ENCODE peak calls at places on chromosomes 4 and X, in four cellular contexts. A is psoas muscle; W is activated naive CD4-positive, alpha-beta T cell treated with anti-CD3 and anti-CD28 coated beads, Interleukin-2, amount 50 U/mL, for 72 hours; V is putamen. E is an unnamed sample.

GRCh38 chrX:19543951-19544359 is 28.6 kb upstream of the MAP3K15 start:
- DNase-seq in A (no peak), W (no peak), V (no peak), E (no peak)

GRCh38 chr4:76898949-76899640 is 1.2 kb upstream of the SOWAHB start:
- DNase-seq in A (no peak), W (no peak), V (no peak), E (no peak)

GRCh38 chr4:138788857-138789256 is 226.7 kb upstream of the NOCT start:
- DNase-seq in A (no peak), W (no peak), V (no peak), E (no peak)

GRCh38 chr4:188780686-188781085 is 641.4 kb downstream of the TRIML1 start:
- DNase-seq in A (no peak), W (no peak), V (no peak), E (no peak)

GRCh38 chrX:132483951-132484350 is 4.9 kb downstream of the MBNL3 start:
- DNase-seq in A (no peak), W (no peak), V (no peak), E (no peak)

GRCh38 chr4:184746532-184746870 is 12.6 kb upstream of the CENPU start:
- DNase-seq in A (peak; percentile 39), W (no peak), V (no peak), E (no peak)

GRCh38 chrX:38220024-38220935 is at the start of gene SRPX:
- DNase-seq in A (peak; percentile 31), W (peak; percentile 9), V (peak; percentile 7), E (no peak)

GRCh38 chr4:128675083-128675482 is 134.4 kb upstream of the JADE1 start:
- DNase-seq in A (no peak), W (no peak), V (no peak), E (no peak)

GRCh38 chr4:32624943-32625603 is 1904.9 kb downstream of the PCDH7 start:
- DNase-seq in A (no peak), W (no peak), V (no peak), E (no peak)

GRCh38 chrX:781216-782211 is 150.9 kb downstream of the SHOX start:
- DNase-seq in A (no peak), W (no peak), V (no peak), E (no peak)

GRCh38 chr4:14608630-14609029 is 393.7 kb upstream of the CPEB2 start:
- DNase-seq in A (no peak), W (no peak), V (no peak), E (no peak)

GRCh38 chrX:68878977-68879376 is 50.2 kb downstream of the EFNB1 start:
- DNase-seq in A (no peak), W (no peak), V (no peak), E (no peak)

GRCh38 chr4:77104405-77105292 is 28.9 kb upstream of the CCNI start:
- DNase-seq in A (peak; percentile 52), W (no peak), V (peak; percentile 31), E (no peak)

GRCh38 chr4:41882622-41883347 is 52.4 kb upstream of the TMEM33 start:
- DNase-seq in A (no peak), W (peak; percentile 65), V (no peak), E (peak; percentile 30)

GRCh38 chr4:40280586-40280985 is 54.5 kb upstream of the CHRNA9 start:
- DNase-seq in A (no peak), W (no peak), V (no peak), E (no peak)

GRCh38 chrX:102697506-102697905 is 14.7 kb upstream of the GPRASP2 start:
- DNase-seq in A (no peak), W (no peak), V (no peak), E (no peak)

GRCh38 chr4:140162596-140162995 is 8.6 kb upstream of the MAML3 start:
- DNase-seq in A (no peak), W (no peak), V (no peak), E (no peak)

GRCh38 chrX:23705235-23705634 is 37.8 kb downstream of the ACOT9 start:
- DNase-seq in A (no peak), W (no peak), V (no peak), E (no peak)

GRCh38 chr4:181645489-181645888 is 597.7 kb upstream of the TENM3 start:
- DNase-seq in A (no peak), W (no peak), V (no peak), E (no peak)

GRCh38 chr4:187972135-187972534 is 23.4 kb upstream of the ZFP42 start:
- DNase-seq in A (no peak), W (no peak), V (no peak), E (no peak)

GRCh38 chr4:108272046-108272445 is 103.3 kb upstream of the LEF1 start:
- DNase-seq in A (no peak), W (no peak), V (no peak), E (no peak)